ENCODE peak calls at places on chromosomes 13 and 19, in seven cellular contexts. One of them, this sample, is unnamed.
A peak's percentile ranks its signal among the peaks of the same experiment; 100 is the strongest.

GRCh38 chr19:34666958-34667265 is 10.0 kb downstream of the SCGB2B2 start:
- DNase-seq in endothelial cell of umbilical vein: no peak
- DNase-seq in A549: no peak
- DNase-seq in uterus: no peak
- DNase-seq in NB4: no peak
- DNase-seq in IMR-90: no peak
- DNase-seq in esophagus squamous epithelium: no peak
- DNase-seq in this sample: no peak

GRCh38 chr13:113646376-113646775 is 11.6 kb downstream of the ATP4B start:
- DNase-seq in endothelial cell of umbilical vein: no peak
- DNase-seq in A549: no peak
- DNase-seq in uterus: no peak
- DNase-seq in NB4: no peak
- DNase-seq in IMR-90: no peak
- DNase-seq in esophagus squamous epithelium: no peak
- DNase-seq in this sample: no peak

GRCh38 chr13:105957769-105958438 is 577.6 kb downstream of the EFNB2 start:
- DNase-seq in endothelial cell of umbilical vein: no peak
- DNase-seq in A549: no peak
- DNase-seq in uterus: no peak
- DNase-seq in NB4: no peak
- DNase-seq in IMR-90: no peak
- DNase-seq in esophagus squamous epithelium: no peak
- DNase-seq in this sample: no peak

GRCh38 chr13:99414048-99414995 is 87.0 kb upstream of the TM9SF2 start:
- DNase-seq in endothelial cell of umbilical vein: no peak
- DNase-seq in A549: no peak
- DNase-seq in uterus: no peak
- DNase-seq in NB4: no peak
- DNase-seq in IMR-90: no peak
- DNase-seq in esophagus squamous epithelium: no peak
- DNase-seq in this sample: no peak

GRCh38 chr13:79090552-79091159 is 315.4 kb downstream of the RBM26 start:
- DNase-seq in endothelial cell of umbilical vein: no peak
- DNase-seq in A549: no peak
- DNase-seq in uterus: no peak
- DNase-seq in NB4: peak; percentile 53
- DNase-seq in IMR-90: no peak
- DNase-seq in esophagus squamous epithelium: no peak
- DNase-seq in this sample: no peak

GRCh38 chr19:1155352-1156304 is 18.4 kb downstream of the SBNO2 start:
- DNase-seq in endothelial cell of umbilical vein: no peak
- DNase-seq in A549: peak; percentile 58
- DNase-seq in uterus: no peak
- DNase-seq in NB4: peak; percentile 64
- DNase-seq in IMR-90: no peak
- DNase-seq in esophagus squamous epithelium: no peak
- DNase-seq in this sample: no peak

GRCh38 chr19:19053508-19054314 is 10.1 kb upstream of the SLC25A42 start:
- DNase-seq in endothelial cell of umbilical vein: peak; percentile 53
- DNase-seq in A549: peak; percentile 57
- DNase-seq in uterus: peak; percentile 62
- DNase-seq in NB4: peak; percentile 66
- DNase-seq in IMR-90: peak; percentile 48
- DNase-seq in esophagus squamous epithelium: no peak
- DNase-seq in this sample: peak; percentile 49

GRCh38 chr19:18558202-18558555 is 509 bp downstream of the KXD1 start:
- DNase-seq in endothelial cell of umbilical vein: no peak
- DNase-seq in A549: no peak
- DNase-seq in uterus: no peak
- DNase-seq in NB4: no peak
- DNase-seq in IMR-90: no peak
- DNase-seq in esophagus squamous epithelium: no peak
- DNase-seq in this sample: no peak

GRCh38 chr13:48220592-48221300 is 12.3 kb upstream of the ITM2B start:
- DNase-seq in endothelial cell of umbilical vein: no peak
- DNase-seq in A549: no peak
- DNase-seq in uterus: no peak
- DNase-seq in NB4: no peak
- DNase-seq in IMR-90: no peak
- DNase-seq in esophagus squamous epithelium: no peak
- DNase-seq in this sample: no peak

GRCh38 chr19:55440411-55441105 is 2.5 kb downstream of the SHISA7 start:
- DNase-seq in endothelial cell of umbilical vein: no peak
- DNase-seq in A549: no peak
- DNase-seq in uterus: no peak
- DNase-seq in NB4: no peak
- DNase-seq in IMR-90: no peak
- DNase-seq in esophagus squamous epithelium: no peak
- DNase-seq in this sample: no peak

GRCh38 chr19:8206147-8207087 is 2.8 kb upstream of the CERS4 start:
- DNase-seq in endothelial cell of umbilical vein: no peak
- DNase-seq in A549: no peak
- DNase-seq in uterus: no peak
- DNase-seq in NB4: no peak
- DNase-seq in IMR-90: no peak
- DNase-seq in esophagus squamous epithelium: no peak
- DNase-seq in this sample: no peak

GRCh38 chr19:45262570-45262969 is 11.5 kb downstream of the MARK4 start:
- DNase-seq in endothelial cell of umbilical vein: no peak
- DNase-seq in A549: no peak
- DNase-seq in uterus: no peak
- DNase-seq in NB4: no peak
- DNase-seq in IMR-90: no peak
- DNase-seq in esophagus squamous epithelium: no peak
- DNase-seq in this sample: no peak

GRCh38 chr19:45263013-45263412 is 11.9 kb downstream of the MARK4 start:
- DNase-seq in endothelial cell of umbilical vein: no peak
- DNase-seq in A549: no peak
- DNase-seq in uterus: no peak
- DNase-seq in NB4: no peak
- DNase-seq in IMR-90: no peak
- DNase-seq in esophagus squamous epithelium: no peak
- DNase-seq in this sample: no peak

GRCh38 chr19:45267296-45267695 is 16.2 kb downstream of the MARK4 start:
- DNase-seq in endothelial cell of umbilical vein: no peak
- DNase-seq in A549: no peak
- DNase-seq in uterus: no peak
- DNase-seq in NB4: no peak
- DNase-seq in IMR-90: no peak
- DNase-seq in esophagus squamous epithelium: no peak
- DNase-seq in this sample: no peak

GRCh38 chr19:45265375-45265774 is 14.3 kb downstream of the MARK4 start:
- DNase-seq in endothelial cell of umbilical vein: no peak
- DNase-seq in A549: no peak
- DNase-seq in uterus: no peak
- DNase-seq in NB4: no peak
- DNase-seq in IMR-90: no peak
- DNase-seq in esophagus squamous epithelium: no peak
- DNase-seq in this sample: no peak

GRCh38 chr19:45264781-45265317 is 13.8 kb downstream of the MARK4 start:
- DNase-seq in endothelial cell of umbilical vein: no peak
- DNase-seq in A549: no peak
- DNase-seq in uterus: no peak
- DNase-seq in NB4: no peak
- DNase-seq in IMR-90: no peak
- DNase-seq in esophagus squamous epithelium: no peak
- DNase-seq in this sample: no peak
- TF ChIP-seq POLR2A in endothelial cell of umbilical vein: no peak
- TF ChIP-seq POLR2A in A549: no peak
- TF ChIP-seq POLR2A in uterus: no peak
- TF ChIP-seq POLR2A in NB4: no peak
- TF ChIP-seq POLR2A in IMR-90: no peak
- TF ChIP-seq POLR2A in esophagus squamous epithelium: no peak
- TF ChIP-seq POLR2A in this sample: no peak

GRCh38 chr19:4068058-4068966 is 1.6 kb upstream of the ZBTB7A start:
- DNase-seq in endothelial cell of umbilical vein: no peak
- DNase-seq in A549: no peak
- DNase-seq in uterus: peak; percentile 29
- DNase-seq in NB4: peak; percentile 42
- DNase-seq in IMR-90: no peak
- DNase-seq in esophagus squamous epithelium: no peak
- DNase-seq in this sample: no peak

GRCh38 chr19:4065430-4066175 is 1.1 kb downstream of the ZBTB7A start:
- DNase-seq in endothelial cell of umbilical vein: peak; percentile 94
- DNase-seq in A549: peak; percentile 97
- DNase-seq in uterus: peak; percentile 97
- DNase-seq in NB4: peak; percentile 94
- DNase-seq in IMR-90: peak; percentile 98
- DNase-seq in esophagus squamous epithelium: peak; percentile 78
- DNase-seq in this sample: peak; percentile 88

GRCh38 chr19:4067396-4068057 is 828 bp upstream of the ZBTB7A start:
- DNase-seq in endothelial cell of umbilical vein: peak; percentile 39
- DNase-seq in A549: no peak
- DNase-seq in uterus: peak; percentile 55
- DNase-seq in NB4: peak; percentile 67
- DNase-seq in IMR-90: no peak
- DNase-seq in esophagus squamous epithelium: no peak
- DNase-seq in this sample: no peak

GRCh38 chr19:4066176-4066606 is 508 bp downstream of the ZBTB7A start:
- DNase-seq in endothelial cell of umbilical vein: no peak
- DNase-seq in A549: no peak
- DNase-seq in uterus: no peak
- DNase-seq in NB4: no peak
- DNase-seq in IMR-90: no peak
- DNase-seq in esophagus squamous epithelium: no peak
- DNase-seq in this sample: no peak

GRCh38 chr19:4066682-4067395 is at the start of gene ZBTB7A:
- DNase-seq in endothelial cell of umbilical vein: peak; percentile 63
- DNase-seq in A549: peak; percentile 83
- DNase-seq in uterus: peak; percentile 75
- DNase-seq in NB4: peak; percentile 86
- DNase-seq in IMR-90: peak; percentile 61
- DNase-seq in esophagus squamous epithelium: peak; percentile 73
- DNase-seq in this sample: peak; percentile 96
- TF ChIP-seq POLR2A in endothelial cell of umbilical vein: no peak
- TF ChIP-seq POLR2A in A549: peak; percentile 40
- TF ChIP-seq POLR2A in uterus: no peak
- TF ChIP-seq POLR2A in NB4: peak; percentile 31
- TF ChIP-seq POLR2A in IMR-90: no peak
- TF ChIP-seq POLR2A in esophagus squamous epithelium: peak; percentile 65
- TF ChIP-seq POLR2A in this sample: peak; percentile 49

GRCh38 chr19:20662421-20663105 is 1.2 kb upstream of the ZNF626 start:
- DNase-seq in endothelial cell of umbilical vein: no peak
- DNase-seq in A549: no peak
- DNase-seq in uterus: no peak
- DNase-seq in NB4: no peak
- DNase-seq in IMR-90: no peak
- DNase-seq in esophagus squamous epithelium: no peak
- DNase-seq in this sample: no peak

GRCh38 chr19:20660473-20660872 is 898 bp downstream of the ZNF626 start:
- DNase-seq in endothelial cell of umbilical vein: peak; percentile 20
- DNase-seq in A549: no peak
- DNase-seq in uterus: no peak
- DNase-seq in NB4: no peak
- DNase-seq in IMR-90: no peak
- DNase-seq in esophagus squamous epithelium: no peak
- DNase-seq in this sample: no peak

GRCh38 chr19:20667281-20667680 is 5.9 kb upstream of the ZNF626 start:
- DNase-seq in endothelial cell of umbilical vein: no peak
- DNase-seq in A549: no peak
- DNase-seq in uterus: no peak
- DNase-seq in NB4: no peak
- DNase-seq in IMR-90: no peak
- DNase-seq in esophagus squamous epithelium: no peak
- DNase-seq in this sample: no peak

GRCh38 chr19:20664917-20665781 is 3.8 kb upstream of the ZNF626 start:
- DNase-seq in endothelial cell of umbilical vein: no peak
- DNase-seq in A549: no peak
- DNase-seq in uterus: peak; percentile 32
- DNase-seq in NB4: peak; percentile 4
- DNase-seq in IMR-90: no peak
- DNase-seq in esophagus squamous epithelium: no peak
- DNase-seq in this sample: no peak

DNA sequence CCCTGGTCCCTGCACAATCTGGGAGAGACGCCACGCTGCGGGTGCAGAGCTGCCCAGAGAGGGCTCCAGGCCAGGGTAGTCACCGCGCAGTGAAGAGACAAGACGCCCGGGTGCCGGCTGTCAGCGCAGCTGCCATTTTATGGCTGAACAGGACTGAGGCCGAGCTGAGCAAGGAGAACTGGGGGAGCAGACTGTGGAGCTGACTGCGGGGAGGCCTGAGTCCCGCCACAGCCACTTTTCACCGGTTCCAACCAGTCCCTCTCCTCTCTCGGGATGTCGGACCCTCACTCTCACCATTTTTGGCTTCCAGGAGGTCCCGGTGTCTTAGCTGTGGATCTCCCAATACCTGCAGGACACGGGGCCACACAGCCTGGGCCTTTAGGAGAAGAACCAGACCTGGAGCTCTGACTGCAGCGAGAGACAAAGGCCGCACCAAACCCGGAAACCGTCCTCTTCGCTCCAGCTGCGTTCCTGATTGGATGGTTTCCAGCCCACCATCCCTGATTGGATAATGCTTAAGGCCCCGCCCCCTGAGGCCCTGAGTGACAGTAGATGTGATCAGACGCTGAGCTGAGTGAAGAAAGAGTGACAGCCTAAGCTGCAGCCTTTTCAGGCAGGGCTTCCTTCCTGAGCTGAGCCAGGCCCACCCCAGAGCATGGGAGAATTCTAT is at the start of gene ZNF626:
- DNase-seq in endothelial cell of umbilical vein: peak; percentile 96
- DNase-seq in A549: no peak
- DNase-seq in uterus: peak; percentile 96
- DNase-seq in NB4: no peak
- DNase-seq in IMR-90: peak; percentile 94
- DNase-seq in esophagus squamous epithelium: peak; percentile 82
- DNase-seq in this sample: peak; percentile 16
- TF ChIP-seq POLR2A in endothelial cell of umbilical vein: peak; percentile 81
- TF ChIP-seq POLR2A in A549: no peak
- TF ChIP-seq POLR2A in uterus: peak; percentile 64
- TF ChIP-seq POLR2A in NB4: no peak
- TF ChIP-seq POLR2A in IMR-90: peak; percentile 37
- TF ChIP-seq POLR2A in esophagus squamous epithelium: peak; percentile 69
- TF ChIP-seq POLR2A in this sample: no peak

GRCh38 chr19:38543286-38543806 is 74.4 kb downstream of the MAP4K1 start:
- DNase-seq in endothelial cell of umbilical vein: no peak
- DNase-seq in A549: no peak
- DNase-seq in uterus: no peak
- DNase-seq in NB4: no peak
- DNase-seq in IMR-90: no peak
- DNase-seq in esophagus squamous epithelium: no peak
- DNase-seq in this sample: no peak

GRCh38 chr19:38545596-38545995 is 72.2 kb downstream of the MAP4K1 start:
- DNase-seq in endothelial cell of umbilical vein: no peak
- DNase-seq in A549: no peak
- DNase-seq in uterus: no peak
- DNase-seq in NB4: no peak
- DNase-seq in IMR-90: no peak
- DNase-seq in esophagus squamous epithelium: no peak
- DNase-seq in this sample: no peak

GRCh38 chr19:38544569-38545315 is 73.0 kb downstream of the MAP4K1 start:
- DNase-seq in endothelial cell of umbilical vein: no peak
- DNase-seq in A549: no peak
- DNase-seq in uterus: no peak
- DNase-seq in NB4: no peak
- DNase-seq in IMR-90: peak; percentile 5
- DNase-seq in esophagus squamous epithelium: no peak
- DNase-seq in this sample: no peak

GRCh38 chr19:38542040-38542439 is 75.7 kb downstream of the MAP4K1 start:
- DNase-seq in endothelial cell of umbilical vein: no peak
- DNase-seq in A549: no peak
- DNase-seq in uterus: no peak
- DNase-seq in NB4: no peak
- DNase-seq in IMR-90: no peak
- DNase-seq in esophagus squamous epithelium: no peak
- DNase-seq in this sample: no peak

GRCh38 chr19:38543807-38544568 is 73.8 kb downstream of the MAP4K1 start:
- DNase-seq in endothelial cell of umbilical vein: peak; percentile 78
- DNase-seq in A549: peak; percentile 96
- DNase-seq in uterus: peak; percentile 41
- DNase-seq in NB4: peak; percentile 74
- DNase-seq in IMR-90: peak; percentile 86
- DNase-seq in esophagus squamous epithelium: no peak
- DNase-seq in this sample: peak; percentile 90
- TF ChIP-seq POLR2A in endothelial cell of umbilical vein: no peak
- TF ChIP-seq POLR2A in A549: no peak
- TF ChIP-seq POLR2A in uterus: no peak
- TF ChIP-seq POLR2A in NB4: no peak
- TF ChIP-seq POLR2A in IMR-90: no peak
- TF ChIP-seq POLR2A in esophagus squamous epithelium: no peak
- TF ChIP-seq POLR2A in this sample: no peak